ENCODE peak calls at places on chromosomes 12 and 14, in six cellular contexts. Z is kidney, S is stomach, W is ascending aorta, P is body of pancreas, A is A549. K is an unnamed sample. For H3K9me3, the result is how much of the 10 kb centered on the place peaks cover.

GRCh38 chr14:105128059-105128458 is 40.5 kb downstream of the JAG2 start:
- DNase-seq in Z (no peak), S (peak), W (no peak), P (no peak), A (no peak), K (no peak)

GRCh38 chr12:54134850-54135249 is 53.9 kb downstream of the SMUG1 start:
- DNase-seq in Z (peak), S (no peak), W (no peak), P (no peak), A (no peak), K (no peak)

GRCh38 chr12:8914716-8915526 is 612 bp downstream of the PHC1 start:
- DNase-seq in Z (peak), S (peak), W (no peak), P (peak), A (peak), K (peak)

GRCh38 chr12:16913832-16914490 is 308.0 kb upstream of the LMO3 start:
- DNase-seq in Z (no peak), S (no peak), W (no peak), P (no peak), A (no peak), K (no peak)

GRCh38 chr12:56818629-56819028 is 55.5 kb downstream of the HSD17B6 start:
- DNase-seq in Z (no peak), S (no peak), W (no peak), P (no peak), A (no peak), K (no peak)

GRCh38 chr12:958449-959123 is 9.1 kb upstream of the RAD52 start:
- DNase-seq in Z (peak), S (peak), W (no peak), P (no peak), A (no peak), K (no peak)

GRCh38 chr12:49885663-49886461 is 17.8 kb downstream of the FAIM2 start:
- DNase-seq in Z (peak), S (no peak), W (no peak), P (no peak), A (no peak), K (no peak)

GRCh38 chr12:84912191-84913142 is at the start of gene SLC6A15:
- DNase-seq in Z (peak), S (no peak), W (no peak), P (peak), A (peak), K (no peak)

GRCh38 chr12:7859552-7859951 is 13.2 kb downstream of the SLC2A14 start:
- DNase-seq in Z (no peak), S (no peak), W (no peak), P (no peak), A (no peak), K (no peak)

GRCh38 chr14:89027097-89027740 is 202.8 kb downstream of the TTC8 start:
- DNase-seq in Z (peak), S (peak), W (peak), P (peak), A (peak), K (peak)

GRCh38 chr14:77376380-77376770 is 519 bp downstream of the TMED8 start:
- DNase-seq in Z (peak), S (peak), W (no peak), P (peak), A (peak), K (peak)

DNA sequence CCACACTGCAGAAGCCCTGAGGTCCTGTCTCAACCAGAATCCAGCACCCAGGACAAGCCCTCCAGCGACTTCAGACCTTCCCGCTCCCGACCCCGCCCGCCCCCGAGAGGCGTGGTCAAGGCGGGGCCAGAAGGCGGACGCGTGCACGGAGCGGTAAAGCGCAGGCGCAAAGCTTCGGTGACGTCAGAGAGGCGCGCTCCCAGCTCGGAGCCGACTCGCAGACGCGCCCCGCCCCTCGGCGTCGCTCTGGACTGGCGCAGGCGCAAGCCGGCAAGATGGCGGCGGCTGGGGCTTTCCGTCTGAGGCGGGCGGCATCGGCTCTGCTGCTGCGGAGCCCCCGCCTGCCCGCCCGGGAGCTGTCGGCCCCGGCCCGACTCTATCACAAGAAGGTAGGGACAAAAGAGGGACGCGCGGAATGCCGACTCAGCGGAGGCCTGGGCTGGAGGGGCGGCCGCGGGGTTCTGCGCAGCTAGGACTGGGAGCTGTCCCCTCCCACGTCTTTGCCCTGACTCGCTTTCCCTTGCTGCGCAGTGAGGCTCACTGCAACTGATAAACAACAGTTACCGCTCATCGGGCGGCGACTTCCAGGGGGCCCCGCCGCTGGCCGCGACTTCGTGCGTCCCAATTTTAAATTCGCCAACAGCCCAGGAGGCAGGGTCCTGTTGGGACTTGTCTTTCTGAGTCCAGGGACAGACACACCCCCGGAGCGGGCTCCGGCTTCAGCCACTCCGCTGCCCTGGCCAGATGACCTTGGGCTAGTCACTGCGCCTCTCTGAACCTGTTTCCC is at the start of gene ISCU:
- DNase-seq in Z (peak), S (peak), W (peak), P (peak), A (peak), K (peak)
- H3K27ac ChIP-seq in Z (peak), S (peak), W (peak), P (peak), A (peak), K (peak)

DNA sequence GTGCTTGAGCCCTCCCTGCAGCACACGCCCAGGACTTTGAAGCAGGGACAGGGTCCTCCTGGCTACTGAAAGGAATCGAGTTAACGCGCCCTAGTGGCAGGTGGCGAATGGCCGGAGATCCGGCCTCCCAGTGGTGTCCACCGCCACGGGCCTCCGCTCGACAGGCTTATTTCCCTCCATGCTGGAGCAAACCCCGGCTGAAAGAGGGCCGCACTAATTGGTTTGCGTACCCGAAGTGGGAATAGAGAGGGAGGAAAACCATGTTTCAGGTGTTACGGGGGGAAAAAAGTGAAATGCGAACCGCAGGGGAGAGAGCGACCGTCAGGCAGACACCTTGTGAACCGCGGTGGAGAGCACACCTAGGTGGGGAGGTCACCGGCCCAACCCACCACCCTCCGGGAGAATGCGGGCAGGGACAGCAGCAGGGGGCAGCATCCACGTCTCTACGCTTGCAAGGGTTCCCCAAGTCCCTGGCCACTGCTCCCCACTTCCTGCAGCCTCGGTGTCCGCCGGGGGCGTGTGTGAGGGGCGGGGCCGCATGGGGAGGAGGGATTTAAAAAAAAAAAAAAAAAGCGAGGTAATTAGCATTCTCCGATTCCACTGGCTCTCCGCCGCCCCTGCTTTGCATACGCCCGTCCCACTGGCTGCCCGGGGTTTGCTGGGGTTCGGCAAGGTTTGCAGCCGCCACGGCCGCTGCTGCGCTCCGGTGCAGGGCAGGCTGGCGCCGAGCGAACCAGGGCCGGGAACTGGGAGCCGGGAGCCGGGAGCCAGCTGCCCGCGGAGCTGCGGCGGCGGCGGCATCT is 224.6 kb upstream of the CRY1 start:
- DNase-seq in Z (peak), S (peak), W (no peak), P (peak), A (peak), K (peak)
- TF ChIP-seq CTCF in Z (peak), S (no peak), W (no peak), P (no peak), A (peak), K (no peak)

DNA sequence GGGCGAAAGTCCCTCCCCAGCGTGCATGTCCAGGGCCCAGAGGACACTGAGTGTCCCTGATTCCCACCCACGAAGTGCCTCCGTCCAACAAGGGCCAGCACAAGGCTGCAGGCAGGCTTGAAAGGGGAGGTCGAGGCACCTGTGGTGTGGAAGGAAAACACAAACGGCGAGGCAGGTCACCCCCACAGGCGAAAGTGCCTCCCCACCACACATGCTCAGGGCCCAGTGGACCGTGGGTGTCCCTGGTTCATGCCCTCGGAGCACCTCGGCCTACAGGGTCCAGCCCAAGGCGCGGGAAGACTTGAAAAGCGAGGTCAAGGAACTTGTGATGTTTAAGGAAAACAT is 370.4 kb downstream of the ALG10 start:
- DNase-seq in Z (peak), S (peak), W (no peak), P (no peak), A (no peak), K (no peak)
- H3K9me3 ChIP-seq in Z (under half), S (half or more), W (under half), P (under half), A (under half), K (half or more)

GRCh38 chr12:93569301-93569655 is 3.2 kb upstream of the SOCS2 start:
- DNase-seq in Z (no peak), S (no peak), W (no peak), P (no peak), A (no peak), K (no peak)
- H3K27ac ChIP-seq in Z (no peak), S (peak), W (no peak), P (no peak), A (peak), K (peak)

GRCh38 chr14:103899316-103899715 is 28.9 kb upstream of the TDRD9 start:
- DNase-seq in Z (no peak), S (no peak), W (no peak), P (no peak), A (no peak), K (no peak)
- TF ChIP-seq CTCF in Z (no peak), S (no peak), W (no peak), P (no peak), A (no peak), K (no peak)

DNA sequence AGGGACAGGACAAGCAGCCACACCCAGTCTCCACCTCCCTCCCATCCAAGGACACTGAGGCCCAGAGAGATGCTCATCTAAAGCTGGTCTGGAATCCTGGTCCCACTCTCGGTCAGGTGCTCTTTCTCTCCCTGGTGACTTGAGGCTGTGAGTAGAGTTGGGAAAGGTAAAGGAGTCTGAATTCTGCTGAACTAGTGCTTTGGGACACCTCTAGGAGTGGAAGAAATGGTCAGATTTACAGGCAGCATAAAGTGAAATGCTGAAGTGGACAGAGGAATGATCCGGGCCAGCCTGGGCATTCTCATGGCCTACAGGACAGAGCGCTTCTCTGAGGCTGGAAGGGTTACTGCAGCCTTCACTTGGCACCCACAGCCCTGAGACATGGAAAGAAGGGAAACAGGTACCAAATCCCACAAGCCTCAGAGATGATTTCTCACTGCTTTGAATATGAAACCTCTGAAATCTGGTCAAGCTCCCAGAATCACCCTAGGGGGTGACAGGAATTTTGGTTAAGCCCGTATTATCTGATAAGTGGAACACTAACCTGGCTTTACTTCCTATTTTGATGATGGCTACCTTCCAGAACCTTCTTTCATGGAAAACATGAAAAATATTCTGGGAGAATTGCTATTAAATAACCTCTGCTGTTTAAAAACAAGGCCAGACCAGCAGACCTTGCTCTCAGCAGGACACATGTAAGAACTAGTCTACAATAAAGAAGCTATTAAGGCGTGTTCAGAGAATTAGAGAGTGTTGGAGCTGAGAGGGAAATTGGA is 281.7 kb downstream of the ZFP36L1 start:
- DNase-seq in Z (no peak), S (no peak), W (no peak), P (peak), A (no peak), K (no peak)
- H3K9me3 ChIP-seq in Z (under half), S (under half), W (under half), P (under half), A (under half), K (under half)